ENCODE peak calls at places on chromosomes 7 and 10, in ten cellular contexts. D is A549, Y is tibial nerve, E is breast epithelium, Z is IMR-90, I is sigmoid colon, R is stomach, S is gastrocnemius medialis, V is body of pancreas, B is adrenal gland. U is an unnamed sample.

GRCh38 chr10:88273567-88273966 is 309.6 kb downstream of the RNLS start:
- DNase-seq in S (no peak), B (no peak), V (no peak), R (no peak), Y (no peak), I (no peak), E (no peak), D (no peak), Z (no peak), U (no peak)

GRCh38 chr7:112649560-112649959 is 140.6 kb downstream of the TMEM168 start:
- DNase-seq in Z (no peak), I (no peak), R (no peak), V (no peak), E (no peak), D (no peak), S (no peak), Y (no peak), B (no peak), U (no peak)

GRCh38 chr7:22094413-22095304 is 149.0 kb upstream of the CDCA7L start:
- DNase-seq in I (no peak), V (no peak), S (no peak), Z (peak; percentile 10), B (no peak), D (no peak), R (no peak), Y (no peak), E (no peak), U (no peak)

GRCh38 chr10:58237014-58237830 is 30.5 kb downstream of the IPMK start:
- DNase-seq in V (no peak), B (no peak), E (no peak), I (no peak), R (no peak), D (peak; percentile 76), Y (no peak), S (no peak), Z (peak; percentile 92), U (peak; percentile 55)

GRCh38 chr7:6228865-6229264 is 43.6 kb downstream of the CYTH3 start:
- DNase-seq in Z (peak; percentile 74), E (no peak), D (no peak), S (no peak), B (no peak), R (no peak), I (no peak), V (no peak), Y (no peak), U (no peak)

GRCh38 chr7:155214328-155214986 is 83.2 kb upstream of the INSIG1 start:
- DNase-seq in E (peak; percentile 28), I (no peak), D (no peak), R (no peak), V (peak; percentile 67), Y (no peak), B (no peak), Z (no peak), S (no peak), U (no peak)

GRCh38 chr10:12655940-12656339 is 306.6 kb downstream of the CAMK1D start:
- DNase-seq in D (no peak), S (no peak), V (no peak), Z (no peak), R (no peak), Y (no peak), B (no peak), I (no peak), E (no peak), U (no peak)

GRCh38 chr7:91187061-91187460 is 77.2 kb upstream of the FZD1 start:
- DNase-seq in D (no peak), S (no peak), I (no peak), V (no peak), E (no peak), R (no peak), Y (no peak), B (no peak), Z (no peak), U (no peak)

GRCh38 chr7:98855610-98856009 is 14.2 kb downstream of the TMEM130 start:
- DNase-seq in E (no peak), B (no peak), R (no peak), I (no peak), Z (no peak), D (no peak), S (no peak), Y (no peak), V (no peak), U (no peak)

GRCh38 chr10:6074489-6075301 is 12.5 kb upstream of the IL2RA start:
- DNase-seq in V (no peak), I (no peak), E (no peak), R (no peak), D (no peak), B (no peak), Z (peak; percentile 86), S (no peak), Y (no peak), U (peak; percentile 12)

GRCh38 chr10:104309980-104310978 is 28.0 kb downstream of the ITPRIP start:
- DNase-seq in V (no peak), I (peak; percentile 67), R (peak; percentile 66), D (no peak), B (peak; percentile 84), Y (peak; percentile 73), S (peak; percentile 87), Z (peak; percentile 90), E (peak; percentile 77), U (peak; percentile 66)

GRCh38 chr10:88207121-88207546 is 343.7 kb downstream of the PTEN start:
- DNase-seq in Y (no peak), I (no peak), B (no peak), D (no peak), E (no peak), S (no peak), Z (no peak), V (no peak), R (no peak), U (no peak)

GRCh38 chr7:140640060-140640611 is 477 bp downstream of the DENND2A start:
- DNase-seq in E (no peak), Z (peak; percentile 50), B (peak; percentile 20), R (peak; percentile 34), V (no peak), Y (no peak), S (no peak), I (peak; percentile 80), D (peak; percentile 33), U (no peak)

GRCh38 chr10:130463876-130464360 is 327.7 kb downstream of the GLRX3 start:
- DNase-seq in E (peak; percentile 4), S (no peak), D (no peak), I (peak; percentile 48), Z (no peak), B (no peak), V (peak; percentile 73), R (no peak), Y (no peak), U (no peak)

GRCh38 chr10:21195149-21195731 is 298.1 kb upstream of the NEBL start:
- DNase-seq in D (peak; percentile 24), Z (no peak), V (no peak), E (peak; percentile 48), Y (no peak), R (no peak), S (no peak), I (no peak), B (no peak), U (no peak)

GRCh38 chr10:114068054-114068707 is 24.5 kb downstream of the ADRB1 start:
- DNase-seq in Y (no peak), I (no peak), V (no peak), E (peak; percentile 69), B (no peak), D (no peak), S (no peak), R (no peak), Z (no peak), U (no peak)

GRCh38 chr7:2012044-2012900 is 220.5 kb downstream of the MAD1L1 start:
- DNase-seq in Y (no peak), E (no peak), B (peak; percentile 4), R (no peak), V (no peak), I (peak; percentile 48), Z (no peak), D (no peak), S (no peak), U (no peak)

DNA sequence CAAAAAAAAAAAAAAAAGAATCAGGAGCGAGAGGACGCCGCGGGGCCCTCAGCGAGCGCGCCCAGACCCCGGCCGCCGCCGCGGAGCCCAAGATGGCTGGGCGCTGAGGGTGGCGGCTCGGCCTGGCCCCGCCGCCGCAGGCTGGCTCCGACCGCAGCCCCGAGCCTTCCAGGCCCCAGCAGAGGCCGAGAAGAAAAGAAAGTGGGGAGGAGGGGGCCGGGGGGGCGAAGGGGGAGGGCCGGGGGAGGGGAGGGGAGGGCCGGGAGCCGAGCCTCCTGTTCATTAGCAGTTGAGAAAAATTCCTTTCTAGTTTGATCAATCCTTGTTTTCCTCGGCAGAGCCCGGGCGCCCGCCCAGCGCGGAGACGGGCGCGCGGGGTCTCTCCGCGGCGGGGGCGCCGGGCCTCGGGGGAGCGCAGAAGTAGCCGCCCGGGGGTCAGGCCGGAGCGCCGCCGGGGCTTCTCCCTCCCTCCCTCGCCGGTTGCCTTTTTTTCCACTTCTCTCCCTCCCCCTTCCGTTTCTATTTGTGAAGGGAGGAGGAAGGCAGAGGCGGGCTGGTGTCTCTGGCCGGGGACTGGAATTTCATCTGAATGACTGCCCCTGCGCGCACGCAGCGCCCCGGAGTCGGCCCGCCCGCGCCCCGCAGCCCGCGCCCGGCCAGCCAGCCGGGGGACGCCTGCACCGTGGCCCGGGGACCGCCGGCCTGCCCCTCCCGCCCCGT is 773 bp upstream of the TRIM8 start:
- DNase-seq in Z (peak; percentile 74), I (peak; percentile 89), R (peak; percentile 65), Y (peak; percentile 48), D (peak; percentile 78), V (peak; percentile 68), S (peak; percentile 74), E (peak; percentile 65), B (peak; percentile 72), U (no peak)
- TF ChIP-seq POLR2A in Z (peak; percentile 78), I (peak; percentile 64), R (no peak), Y (peak; percentile 70), D (no peak), V (peak; percentile 88), S (peak; percentile 66), E (no peak), B (peak; percentile 85), U (peak; percentile 43)

GRCh38 chr7:75662579-75663301 is 76.0 kb downstream of the HIP1 start:
- DNase-seq in B (no peak), Z (no peak), D (no peak), R (no peak), Y (no peak), I (no peak), S (no peak), E (no peak), V (no peak), U (no peak)
- TF ChIP-seq POLR2A in B (no peak), Z (no peak), D (no peak), R (no peak), Y (no peak), I (no peak), S (no peak), E (no peak), V (no peak), U (no peak)

DNA sequence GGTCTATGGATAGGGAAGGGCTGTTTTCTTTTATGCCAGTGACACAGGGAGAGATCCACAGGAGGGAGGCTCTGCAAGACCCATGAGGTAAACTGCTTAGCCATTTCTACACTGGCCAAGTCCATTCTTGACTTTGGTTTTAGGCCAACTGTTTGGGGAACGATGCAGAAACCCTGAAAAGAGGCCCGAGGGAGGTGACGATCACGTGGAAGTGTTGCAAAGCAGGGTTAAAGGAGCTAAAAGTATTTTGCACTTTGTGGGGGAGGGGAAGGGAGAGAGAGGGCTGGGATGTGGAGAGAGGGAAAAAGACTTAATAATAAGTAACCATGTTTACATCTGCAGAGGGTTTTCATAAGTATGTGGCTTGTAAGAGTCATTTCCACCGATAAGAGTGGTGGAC is 239.7 kb downstream of the EMX2 start:
- DNase-seq in Y (no peak), I (no peak), E (no peak), Z (no peak), V (no peak), R (no peak), B (no peak), S (no peak), D (no peak), U (no peak)
- TF ChIP-seq POLR2A in Y (no peak), I (no peak), E (no peak), Z (no peak), V (no peak), R (no peak), B (no peak), S (no peak), D (no peak), U (no peak)

GRCh38 chr7:87474533-87475358 is 734 bp downstream of the ABCB4 start:
- DNase-seq in R (no peak), V (no peak), Y (no peak), E (no peak), Z (no peak), S (no peak), D (no peak), I (no peak), B (peak; percentile 50), U (no peak)
- TF ChIP-seq POLR2A in R (no peak), V (no peak), Y (no peak), E (no peak), Z (no peak), S (no peak), D (no peak), I (no peak), B (peak; percentile 77), U (no peak)